ENCODE peak calls at places on chromosomes 4 and X, in seven cellular contexts. X is ovary, C is K562, K is transverse colon, Y is tibial nerve, N is suprapubic skin, F is stomach. J is an unnamed sample. For H3K27me3, the result is how much of the 10 kb centered on the place peaks cover.

GRCh38 chr4:186570193-186570996 is 15.0 kb upstream of the MTNR1A start:
- DNase-seq in X (no peak), F (peak), N (no peak), C (no peak), K (peak), Y (no peak), J (no peak)

GRCh38 chrX:10015711-10016515 is 48.8 kb downstream of the CLDN34 start:
- DNase-seq in K (no peak), F (no peak), Y (no peak), X (peak), N (peak), C (no peak), J (no peak)

GRCh38 chr4:177287298-177287697 is 22.4 kb upstream of the NEIL3 start:
- DNase-seq in F (no peak), X (no peak), N (no peak), K (no peak), Y (no peak), C (no peak), J (no peak)

GRCh38 chrX:40090050-40090804 is 7.5 kb downstream of the BCOR start:
- DNase-seq in K (peak), X (peak), F (peak), N (no peak), Y (no peak), C (peak), J (no peak)

GRCh38 chrX:1577845-1578244 is 13.6 kb upstream of the AKAP17A start:
- DNase-seq in K (no peak), X (no peak), N (no peak), F (no peak), Y (no peak), C (no peak), J (no peak)

GRCh38 chr4:107870236-107870635 is 45.5 kb downstream of the SGMS2 start:
- DNase-seq in X (no peak), Y (no peak), C (no peak), F (no peak), N (no peak), K (no peak), J (no peak)

GRCh38 chrX:41665676-41666075 is 23.1 kb upstream of the GPR34 start:
- DNase-seq in K (no peak), Y (no peak), C (no peak), N (no peak), X (no peak), F (no peak), J (no peak)

GRCh38 chr4:76984127-76984526 is 34.6 kb downstream of the SEPTIN11 start:
- DNase-seq in K (no peak), C (peak), Y (no peak), N (no peak), X (no peak), F (no peak), J (no peak)

GRCh38 chrX:53262918-53263394 is 18.4 kb downstream of the IQSEC2 start:
- DNase-seq in F (no peak), X (no peak), C (peak), Y (no peak), K (no peak), N (no peak), J (no peak)

GRCh38 chrX:53263597-53264094 is 17.7 kb downstream of the IQSEC2 start:
- DNase-seq in C (peak), Y (no peak), X (no peak), N (no peak), F (no peak), K (no peak), J (no peak)

GRCh38 chrX:53261573-53261972 is 19.8 kb downstream of the IQSEC2 start:
- DNase-seq in K (no peak), F (no peak), X (no peak), Y (no peak), C (no peak), N (no peak), J (no peak)

GRCh38 chrX:53260836-53261235 is 20.5 kb downstream of the IQSEC2 start:
- DNase-seq in N (no peak), X (no peak), Y (no peak), C (no peak), K (no peak), F (no peak), J (no peak)

GRCh38 chrX:53262189-53262917 is 19.0 kb downstream of the IQSEC2 start:
- DNase-seq in X (no peak), F (no peak), C (no peak), N (no peak), K (no peak), Y (no peak), J (no peak)
- TF ChIP-seq EP300 in X (no peak), F (no peak), C (no peak), N (no peak), K (no peak), Y (no peak), J (no peak)

DNA sequence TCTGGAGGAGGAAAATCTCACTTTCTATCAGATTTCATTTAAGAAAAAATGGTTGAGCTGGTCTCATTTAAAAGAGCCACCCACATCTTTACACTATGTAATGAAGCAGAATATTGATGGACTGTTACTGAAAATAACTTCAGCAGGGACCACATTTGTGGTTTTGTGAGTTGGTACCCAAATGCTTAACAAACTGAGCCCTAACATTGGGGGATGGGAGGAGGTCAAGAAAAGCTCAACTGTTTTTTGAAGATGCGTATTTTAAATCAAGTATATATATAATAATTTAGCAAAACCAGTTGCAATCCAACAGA is 30.1 kb downstream of the HOPX start:
- DNase-seq in K (no peak), F (no peak), Y (no peak), X (no peak), N (no peak), C (no peak), J (no peak)
- TF ChIP-seq CTCF in K (no peak), F (no peak), Y (no peak), X (no peak), N (no peak), C (no peak), J (no peak)

GRCh38 chr4:37243061-37243460 is 1.5 kb upstream of the NWD2 start:
- DNase-seq in Y (no peak), F (no peak), N (no peak), X (no peak), C (no peak), K (peak), J (no peak)

GRCh38 chr4:37244583-37245390 is at the start of gene NWD2:
- DNase-seq in K (peak), X (no peak), N (no peak), C (no peak), Y (no peak), F (no peak), J (no peak)

GRCh38 chr4:37246891-37247290 is 2.3 kb downstream of the NWD2 start:
- DNase-seq in F (no peak), K (no peak), Y (no peak), X (no peak), C (no peak), N (no peak), J (no peak)

GRCh38 chr4:37243722-37244582 is 591 bp upstream of the NWD2 start:
- DNase-seq in X (no peak), C (no peak), Y (no peak), F (no peak), N (no peak), K (peak), J (no peak)

GRCh38 chr4:37245391-37245954 is 930 bp downstream of the NWD2 start:
- DNase-seq in Y (no peak), F (no peak), K (no peak), C (no peak), X (no peak), N (no peak), J (no peak)
- H3K27me3 ChIP-seq in Y (under half), F (under half), K (half or more), C (under half), X (under half), N (half or more), J (under half)

DNA sequence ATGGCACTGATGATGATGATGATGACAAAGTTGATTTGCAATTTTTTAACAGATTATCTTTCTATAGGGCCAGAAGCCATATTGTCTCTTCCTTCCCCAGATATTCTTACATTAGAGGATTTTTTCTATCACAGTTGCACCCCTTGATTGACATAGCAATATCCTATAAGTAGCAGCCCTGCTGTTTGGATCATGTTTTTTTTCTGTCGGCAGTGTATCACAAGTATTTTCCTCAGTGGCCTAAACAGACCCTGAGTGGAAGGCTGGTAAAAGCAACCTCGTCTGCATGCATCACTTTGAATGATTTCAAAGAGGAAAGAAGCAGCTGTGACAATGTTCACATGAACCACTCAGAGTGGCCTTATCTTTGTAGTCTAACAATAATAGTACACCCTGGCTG is 41.0 kb downstream of the FAT4 start:
- DNase-seq in F (no peak), K (no peak), Y (no peak), N (no peak), C (no peak), X (no peak), J (no peak)
- TF ChIP-seq EP300 in F (no peak), K (no peak), Y (no peak), N (no peak), C (no peak), X (no peak), J (no peak)

GRCh38 chr4:48102303-48102702 is 31.7 kb downstream of the TXK start:
- DNase-seq in X (no peak), Y (no peak), C (no peak), N (no peak), F (no peak), K (no peak), J (no peak)
- TF ChIP-seq CTCF in X (no peak), Y (no peak), C (peak), N (no peak), F (no peak), K (no peak), J (no peak)

DNA sequence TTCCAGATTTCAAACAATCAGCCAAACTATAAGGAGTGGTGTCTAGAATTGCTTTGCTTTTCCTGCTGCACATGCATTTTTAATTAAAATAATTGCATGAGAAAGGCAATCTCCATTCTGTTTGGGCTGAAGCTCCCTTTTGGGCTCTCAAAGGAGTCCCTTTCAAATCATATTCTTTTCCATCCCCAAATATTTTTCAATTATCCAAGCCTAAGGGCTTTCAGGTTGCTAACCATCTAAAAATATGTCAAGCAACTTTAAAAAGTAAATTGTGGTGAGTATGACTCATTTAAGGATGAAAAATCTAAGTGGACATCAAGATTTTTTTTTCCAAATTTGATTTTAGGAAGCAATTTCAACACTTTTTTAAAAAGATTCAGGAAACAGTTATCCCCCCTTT is 28.4 kb downstream of the PIR start:
- DNase-seq in C (no peak), X (no peak), F (no peak), Y (no peak), N (no peak), K (no peak), J (no peak)
- H3K27me3 ChIP-seq in C (under half), X (under half), F (under half), Y (under half), N (under half), K (under half), J (under half)

GRCh38 chr4:83830138-83830537 is 294.2 kb downstream of the GPAT3 start:
- DNase-seq in K (no peak), N (no peak), F (no peak), Y (no peak), C (peak), X (no peak), J (no peak)
- TF ChIP-seq EP300 in K (no peak), N (no peak), F (no peak), Y (no peak), C (no peak), X (no peak), J (no peak)

GRCh38 chr4:74447636-74448233 is 2.8 kb downstream of the AREG start:
- DNase-seq in N (no peak), K (no peak), Y (no peak), X (no peak), C (no peak), F (no peak), J (no peak)

GRCh38 chr4:74446896-74447295 is 2.0 kb downstream of the AREG start:
- DNase-seq in K (no peak), Y (no peak), X (no peak), C (no peak), F (no peak), N (no peak), J (no peak)

GRCh38 chr4:74446193-74446868 is 1.4 kb downstream of the AREG start:
- DNase-seq in N (no peak), Y (no peak), C (no peak), X (no peak), K (no peak), F (no peak), J (no peak)

GRCh38 chr4:74441744-74442143 is 3.2 kb upstream of the AREG start:
- DNase-seq in N (no peak), K (no peak), X (no peak), C (no peak), Y (no peak), F (no peak), J (no peak)

GRCh38 chr4:74444891-74445642 is at the start of gene AREG:
- DNase-seq in K (peak), X (peak), F (peak), N (peak), C (peak), Y (peak), J (peak)
- TF ChIP-seq CTCF in K (peak), X (peak), F (peak), N (peak), C (peak), Y (peak), J (peak)

DNA sequence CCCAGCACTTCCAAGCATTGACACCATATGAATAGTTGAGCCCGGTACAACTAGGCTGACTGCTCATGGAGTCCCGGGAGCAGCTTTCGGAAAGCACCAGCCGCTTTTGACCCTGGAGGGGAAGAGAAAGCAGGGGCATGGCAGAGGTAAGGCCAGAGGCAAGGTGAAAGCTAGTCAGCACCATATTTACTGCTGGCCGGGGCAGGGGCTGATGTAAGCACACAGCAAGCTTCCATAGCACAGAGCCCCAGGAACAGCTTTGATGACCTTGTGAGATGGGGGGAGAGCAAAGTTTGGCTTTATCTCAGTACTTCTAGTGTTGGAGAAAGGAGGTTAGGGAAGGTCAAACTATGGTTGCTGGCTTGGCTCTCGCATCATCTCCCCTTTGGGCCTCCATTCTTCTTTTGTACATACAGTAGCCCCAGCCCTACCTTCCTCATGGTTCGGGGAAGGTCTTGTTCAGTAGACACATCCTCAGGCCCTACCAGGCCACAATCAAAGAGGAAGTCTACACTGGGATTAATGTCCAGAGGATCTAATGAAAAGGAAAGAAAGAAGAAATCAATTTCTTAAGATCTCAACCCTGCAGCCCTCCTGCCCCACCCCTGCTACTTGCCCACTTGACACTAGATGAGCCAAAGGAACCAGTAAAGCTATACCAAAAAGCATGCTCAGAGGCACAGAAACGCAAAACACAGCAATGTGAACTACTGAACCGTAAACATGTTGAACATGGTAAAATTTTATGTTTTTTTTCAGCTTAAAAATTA is 9.4 kb downstream of the ZMYM3 start:
- DNase-seq in N (no peak), F (no peak), K (no peak), Y (no peak), C (no peak), X (no peak), J (no peak)
- H3K27me3 ChIP-seq in N (under half), F (under half), K (under half), Y (under half), C (under half), X (under half), J (under half)